ENCODE peak calls at places on chromosome 19, in six cellular contexts. D is stimulated activated naive CD4-positive, alpha-beta T cell; G is brain microvascular endothelial cell; X is left colon; Z is heart right ventricle; E is kidney tubule cell. B is an unnamed sample.

GRCh38 chr19:47776568-47776967 is 1.9 kb upstream of the SELENOW start:
- DNase-seq in G (no peak), X (no peak), E (peak; percentile 58), D (no peak), Z (no peak), B (peak; percentile 100)

GRCh38 chr19:38869836-38870607 is 8.1 kb downstream of the RINL start:
- DNase-seq in D (peak; percentile 90), X (peak; percentile 86), G (peak; percentile 18), Z (peak; percentile 88), E (peak; percentile 79), B (peak; percentile 44)

GRCh38 chr19:1807695-1808394 is 4.2 kb downstream of the ATP8B3 start:
- DNase-seq in X (no peak), Z (no peak), G (no peak), D (no peak), E (peak; percentile 71), B (no peak)

GRCh38 chr19:17025361-17025760 is 1.2 kb downstream of the CPAMD8 start:
- DNase-seq in X (no peak), Z (no peak), D (no peak), G (no peak), E (no peak), B (no peak)

GRCh38 chr19:23957660-23958281 is 43.1 kb downstream of the ZNF726 start:
- DNase-seq in X (no peak), E (peak; percentile 96), D (no peak), Z (no peak), G (peak; percentile 83), B (peak; percentile 90)

GRCh38 chr19:10690351-10690781 is 10.9 kb upstream of the QTRT1 start:
- DNase-seq in X (no peak), Z (no peak), E (peak; percentile 64), D (no peak), G (peak; percentile 15), B (no peak)

GRCh38 chr19:33906578-33907335 is 110.1 kb downstream of the KCTD15 start:
- DNase-seq in G (peak; percentile 25), D (no peak), Z (peak; percentile 31), E (peak; percentile 23), X (no peak), B (peak; percentile 54)

GRCh38 chr19:9885077-9885552 is 50.0 kb downstream of the PIN1 start:
- DNase-seq in D (no peak), G (peak; percentile 40), X (no peak), E (no peak), Z (peak; percentile 28), B (no peak)

GRCh38 chr19:36246006-36246391 is 31.1 kb downstream of the ZNF146 start:
- DNase-seq in E (no peak), Z (no peak), D (no peak), G (no peak), X (no peak), B (no peak)

GRCh38 chr19:48970139-48970766 is 5.1 kb downstream of the FTL start:
- DNase-seq in Z (no peak), G (no peak), X (no peak), E (no peak), D (no peak), B (no peak)

GRCh38 chr19:39778763-39779162 is at the start of gene LEUTX:
- DNase-seq in G (no peak), D (no peak), Z (no peak), E (no peak), X (no peak), B (no peak)

GRCh38 chr19:32599736-32600157 is 18.8 kb downstream of the PDCD5 start:
- DNase-seq in E (peak; percentile 60), D (peak; percentile 14), Z (no peak), X (no peak), G (peak; percentile 10), B (peak; percentile 54)

GRCh38 chr19:40379446-40380198 is 10.4 kb downstream of the HIPK4 start:
- DNase-seq in X (no peak), Z (no peak), D (no peak), G (no peak), E (no peak), B (no peak)

GRCh38 chr19:1244693-1245451 is 3.3 kb downstream of the ATP5F1D start:
- DNase-seq in X (peak; percentile 87), G (no peak), Z (peak; percentile 87), E (peak; percentile 50), D (no peak), B (no peak)

GRCh38 chr19:11659612-11660011 is 62.3 kb downstream of the ZNF627 start:
- DNase-seq in G (no peak), E (no peak), D (no peak), Z (no peak), X (no peak), B (peak; percentile 8)

GRCh38 chr19:35116085-35116801 is 620 bp downstream of the FXYD3 start:
- DNase-seq in Z (no peak), D (no peak), G (no peak), E (no peak), X (peak; percentile 80), B (peak; percentile 65)

GRCh38 chr19:9148687-9149086 is 8.5 kb downstream of the ZNF317 start:
- DNase-seq in E (no peak), Z (no peak), D (no peak), G (no peak), X (no peak), B (no peak)

GRCh38 chr19:51810228-51810627 is 15.3 kb downstream of the FPR3 start:
- DNase-seq in E (no peak), D (no peak), Z (no peak), G (no peak), X (no peak), B (no peak)

GRCh38 chr19:38024991-38025716 is 118.1 kb downstream of the SIPA1L3 start:
- DNase-seq in E (no peak), Z (no peak), X (no peak), G (no peak), D (no peak), B (no peak)

GRCh38 chr19:38665950-38666661 is 18.7 kb downstream of the ACTN4 start:
- DNase-seq in X (peak; percentile 71), Z (peak; percentile 55), G (no peak), E (peak; percentile 62), D (no peak), B (no peak)

B was measured in bronchial epithelial cell.